ENCODE peak calls at places on chromosomes 5 and 9, in eight cellular contexts. One of them, this sample, is unnamed.

GRCh38 chr5:95244479-95244878 is 40.4 kb downstream of the MCTP1 start:
- DNase-seq in DMS 273 treated with DMSO at 0.1 percent for 48 hours: no peak
- DNase-seq in psoas muscle: no peak
- DNase-seq in NCI-H1105 treated with DMSO at 0.1 percent for 48 hours: no peak
- DNase-seq in globus pallidus: no peak
- DNase-seq in Right ventricle myocardium superior: no peak
- DNase-seq in brain microvascular endothelial cell: no peak
- DNase-seq in uterus: no peak
- DNase-seq in this sample: peak

GRCh38 chr5:34604119-34604675 is 51.9 kb upstream of the RAI14 start:
- DNase-seq in DMS 273 treated with DMSO at 0.1 percent for 48 hours: no peak
- DNase-seq in psoas muscle: no peak
- DNase-seq in NCI-H1105 treated with DMSO at 0.1 percent for 48 hours: no peak
- DNase-seq in globus pallidus: no peak
- DNase-seq in Right ventricle myocardium superior: no peak
- DNase-seq in brain microvascular endothelial cell: no peak
- DNase-seq in uterus: no peak
- DNase-seq in this sample: no peak

GRCh38 chr9:117377046-117377445 is 37.8 kb downstream of the ASTN2 start:
- DNase-seq in DMS 273 treated with DMSO at 0.1 percent for 48 hours: peak
- DNase-seq in psoas muscle: no peak
- DNase-seq in NCI-H1105 treated with DMSO at 0.1 percent for 48 hours: no peak
- DNase-seq in globus pallidus: no peak
- DNase-seq in Right ventricle myocardium superior: no peak
- DNase-seq in brain microvascular endothelial cell: no peak
- DNase-seq in uterus: no peak
- DNase-seq in this sample: no peak

GRCh38 chr9:113530022-113530635 is 66.6 kb downstream of the RGS3 start:
- DNase-seq in DMS 273 treated with DMSO at 0.1 percent for 48 hours: no peak
- DNase-seq in psoas muscle: no peak
- DNase-seq in NCI-H1105 treated with DMSO at 0.1 percent for 48 hours: no peak
- DNase-seq in globus pallidus: no peak
- DNase-seq in Right ventricle myocardium superior: no peak
- DNase-seq in brain microvascular endothelial cell: no peak
- DNase-seq in uterus: no peak
- DNase-seq in this sample: no peak

GRCh38 chr9:3043369-3043768 is 199.5 kb upstream of the PUM3 start:
- DNase-seq in DMS 273 treated with DMSO at 0.1 percent for 48 hours: no peak
- DNase-seq in psoas muscle: no peak
- DNase-seq in NCI-H1105 treated with DMSO at 0.1 percent for 48 hours: no peak
- DNase-seq in globus pallidus: no peak
- DNase-seq in Right ventricle myocardium superior: no peak
- DNase-seq in brain microvascular endothelial cell: peak
- DNase-seq in uterus: no peak
- DNase-seq in this sample: no peak

GRCh38 chr9:80369641-80370040 is 797.9 kb downstream of the TLE4 start:
- DNase-seq in DMS 273 treated with DMSO at 0.1 percent for 48 hours: no peak
- DNase-seq in psoas muscle: no peak
- DNase-seq in NCI-H1105 treated with DMSO at 0.1 percent for 48 hours: no peak
- DNase-seq in globus pallidus: no peak
- DNase-seq in Right ventricle myocardium superior: no peak
- DNase-seq in brain microvascular endothelial cell: peak
- DNase-seq in uterus: no peak
- DNase-seq in this sample: no peak

GRCh38 chr5:129199308-129199707 is 104.8 kb downstream of the ISOC1 start:
- DNase-seq in DMS 273 treated with DMSO at 0.1 percent for 48 hours: no peak
- DNase-seq in psoas muscle: no peak
- DNase-seq in NCI-H1105 treated with DMSO at 0.1 percent for 48 hours: no peak
- DNase-seq in globus pallidus: no peak
- DNase-seq in Right ventricle myocardium superior: no peak
- DNase-seq in brain microvascular endothelial cell: no peak
- DNase-seq in uterus: no peak
- DNase-seq in this sample: no peak

GRCh38 chr5:128974567-128974966 is 9.3 kb downstream of the SLC27A6 start:
- DNase-seq in DMS 273 treated with DMSO at 0.1 percent for 48 hours: no peak
- DNase-seq in psoas muscle: no peak
- DNase-seq in NCI-H1105 treated with DMSO at 0.1 percent for 48 hours: no peak
- DNase-seq in globus pallidus: no peak
- DNase-seq in Right ventricle myocardium superior: no peak
- DNase-seq in brain microvascular endothelial cell: no peak
- DNase-seq in uterus: no peak
- DNase-seq in this sample: no peak

GRCh38 chr9:107848598-107848997 is 359.0 kb upstream of the KLF4 start:
- DNase-seq in DMS 273 treated with DMSO at 0.1 percent for 48 hours: no peak
- DNase-seq in psoas muscle: no peak
- DNase-seq in NCI-H1105 treated with DMSO at 0.1 percent for 48 hours: no peak
- DNase-seq in globus pallidus: no peak
- DNase-seq in Right ventricle myocardium superior: no peak
- DNase-seq in brain microvascular endothelial cell: no peak
- DNase-seq in uterus: no peak
- DNase-seq in this sample: no peak

GRCh38 chr5:119355244-119355635 is 579 bp upstream of the TNFAIP8 start:
- DNase-seq in DMS 273 treated with DMSO at 0.1 percent for 48 hours: no peak
- DNase-seq in psoas muscle: no peak
- DNase-seq in NCI-H1105 treated with DMSO at 0.1 percent for 48 hours: no peak
- DNase-seq in globus pallidus: no peak
- DNase-seq in Right ventricle myocardium superior: no peak
- DNase-seq in brain microvascular endothelial cell: no peak
- DNase-seq in uterus: no peak
- DNase-seq in this sample: no peak